ENCODE peak calls at places on chromosomes 13 and 19, in four cellular contexts. R is IMR-90, M is colonic mucosa, B is AG04450. L is an unnamed sample.

GRCh38 chr19:29840066-29840950 is 28.5 kb downstream of the CCNE1 start:
- DNase-seq in B (no peak), M (no peak), R (no peak), L (no peak)

GRCh38 chr19:13691569-13691968 is 72.8 kb upstream of the MRI1 start:
- DNase-seq in R (no peak), M (no peak), B (no peak), L (no peak)

GRCh38 chr19:3534375-3535234 is 4.4 kb upstream of the TEKTIP1 start:
- DNase-seq in B (no peak), R (no peak), M (no peak), L (no peak)

GRCh38 chr13:50730496-50731171 is 112.9 kb downstream of the DLEU7 start:
- DNase-seq in B (no peak), M (no peak), R (no peak), L (no peak)

GRCh38 chr13:110882972-110883371 is 31.9 kb downstream of the ANKRD10 start:
- DNase-seq in R (peak), B (no peak), M (no peak), L (no peak)

GRCh38 chr19:43901395-43902390 is 33.4 kb downstream of the ZNF45 start:
- DNase-seq in B (peak), R (peak), M (peak), L (peak)

GRCh38 chr19:29003641-29004409 is 209.1 kb downstream of the UQCRFS1 start:
- DNase-seq in R (no peak), M (no peak), B (no peak), L (no peak)

GRCh38 chr13:49494645-49495044 is 1.1 kb upstream of the PHF11 start:
- DNase-seq in R (no peak), M (no peak), B (no peak), L (no peak)

GRCh38 chr13:43300817-43301216 is 277.4 kb downstream of the DNAJC15 start:
- DNase-seq in B (no peak), R (peak), M (no peak), L (no peak)

GRCh38 chr19:44571830-44572661 is 41.3 kb upstream of the IGSF23 start:
- DNase-seq in B (no peak), R (no peak), M (no peak), L (no peak)

GRCh38 chr19:41330476-41330875 is 20.5 kb downstream of the CCDC97 start:
- DNase-seq in R (no peak), B (no peak), M (no peak), L (no peak)

GRCh38 chr19:9407827-9408226 is 27.5 kb downstream of the ZNF266 start:
- DNase-seq in M (no peak), R (no peak), B (no peak), L (no peak)

GRCh38 chr19:48250290-48251025 is 5.3 kb downstream of the CARD8 start:
- DNase-seq in R (no peak), B (no peak), M (no peak), L (no peak)

GRCh38 chr19:39834287-39834841 is 402 bp upstream of the DYRK1B start:
- DNase-seq in B (no peak), M (no peak), R (no peak), L (no peak)

GRCh38 chr13:73141292-73141771 is 82.5 kb downstream of the KLF5 start:
- DNase-seq in B (no peak), R (peak), M (no peak), L (no peak)

GRCh38 chr13:111474136-111475002 is 153.9 kb downstream of the TEX29 start:
- DNase-seq in R (peak), B (peak), M (no peak), L (peak)

GRCh38 chr13:26558074-26558805 is 757 bp downstream of the WASF3 start:
- DNase-seq in R (peak), M (peak), B (no peak), L (peak)

GRCh38 chr19:17920527-17920926 is 12.3 kb upstream of the CCDC124 start:
- DNase-seq in B (no peak), R (no peak), M (no peak), L (no peak)

GRCh38 chr13:87666826-87667225 is 4.3 kb upstream of the SLITRK5 start:
- DNase-seq in R (no peak), M (no peak), B (no peak), L (no peak)

GRCh38 chr19:47676811-47677210 is 36.4 kb upstream of the EHD2 start:
- DNase-seq in M (no peak), B (no peak), R (no peak), L (no peak)

GRCh38 chr19:48123907-48124675 is 13.5 kb upstream of the PLA2G4C start:
- DNase-seq in B (peak), R (peak), M (no peak), L (no peak)

GRCh38 chr13:45695198-45695730 is 6.9 kb upstream of the CBY2 start:
- DNase-seq in R (no peak), M (no peak), B (no peak), L (no peak)

GRCh38 chr19:23783634-23784033 is 24.9 kb upstream of the ZNF681 start:
- DNase-seq in B (no peak), R (no peak), M (no peak), L (no peak)

GRCh38 chr13:40798380-40798779 is 9.0 kb downstream of the SLC25A15 start:
- DNase-seq in B (no peak), M (no peak), R (no peak), L (no peak)

GRCh38 chr19:19040417-19040816 is 7.0 kb downstream of the ARMC6 start:
- DNase-seq in B (peak), M (peak), R (peak), L (no peak)

GRCh38 chr19:3982701-3983541 is 2.3 kb downstream of the EEF2 start:
- DNase-seq in M (no peak), R (peak), B (no peak), L (peak)

GRCh38 chr19:2551172-2551863 is 75.4 kb downstream of the GADD45B start:
- DNase-seq in M (no peak), B (no peak), R (no peak), L (no peak)

GRCh38 chr13:20231839-20232555 is at the start of gene GJB6:
- DNase-seq in M (no peak), B (no peak), R (no peak), L (peak)

GRCh38 chr13:72505376-72505775 is 222.1 kb downstream of the MZT1 start:
- DNase-seq in R (no peak), M (no peak), B (no peak), L (no peak)

GRCh38 chr19:33000910-33001309 is 28.9 kb downstream of the FAAP24 start:
- DNase-seq in R (no peak), B (no peak), M (no peak), L (no peak)

GRCh38 chr13:49098771-49099512 is 121.2 kb upstream of the MLNR start:
- DNase-seq in R (no peak), B (no peak), M (no peak), L (no peak)

L was measured in GM12891.